ENCODE peak calls at places on chromosomes 3 and 15, in five cellular contexts. R is heart right ventricle, B is brain microvascular endothelial cell, T is esophagus muscularis mucosa, A is heart left ventricle. D is an unnamed sample.

GRCh38 chr15:33243869-33244268 is 49.4 kb upstream of the FMN1 start:
- DNase-seq in A (no peak), B (peak), T (peak), R (no peak), D (no peak)

GRCh38 chr3:25781758-25782594 is 1.3 kb downstream of the NGLY1 start:
- DNase-seq in R (no peak), T (no peak), B (no peak), A (no peak), D (no peak)

GRCh38 chr15:90266061-90266431 is 574 bp downstream of the NGRN start:
- DNase-seq in B (peak), T (no peak), A (peak), R (peak), D (no peak)

GRCh38 chr3:123138819-123139517 is 62.8 kb upstream of the SEC22A start:
- DNase-seq in B (no peak), R (no peak), A (no peak), T (no peak), D (no peak)

GRCh38 chr3:182793663-182794454 is 555 bp downstream of the ATP11B start:
- DNase-seq in T (no peak), R (peak), A (peak), B (peak), D (no peak)

GRCh38 chr3:42013652-42014442 is 51.9 kb upstream of the ULK4 start:
- DNase-seq in R (peak), T (no peak), B (no peak), A (peak), D (no peak)

GRCh38 chr3:86840814-86841213 is 150.1 kb downstream of the VGLL3 start:
- DNase-seq in R (no peak), A (no peak), T (no peak), B (no peak), D (no peak)

GRCh38 chr15:41858756-41859155 is 20.1 kb downstream of the PLA2G4B start:
- DNase-seq in R (no peak), A (no peak), T (no peak), B (no peak), D (no peak)

GRCh38 chr3:56884387-56884786 is 82.6 kb upstream of the ARHGEF3 start:
- DNase-seq in B (no peak), R (no peak), A (no peak), T (no peak), D (no peak)

GRCh38 chr3:156390846-156391245 is 164.1 kb downstream of the SSR3 start:
- DNase-seq in T (no peak), A (no peak), R (no peak), B (no peak), D (no peak)

GRCh38 chr3:127440384-127440783 is 150.1 kb downstream of the TPRA1 start:
- DNase-seq in R (no peak), T (no peak), B (no peak), A (no peak), D (no peak)

GRCh38 chr15:99752556-99752955 is 19.3 kb upstream of the LYSMD4 start:
- DNase-seq in T (no peak), B (no peak), A (no peak), R (no peak), D (no peak)

GRCh38 chr3:43418601-43419272 is 132.4 kb downstream of the SNRK start:
- DNase-seq in T (no peak), R (peak), B (no peak), A (peak), D (no peak)

GRCh38 chr15:63970723-63971426 is 75.4 kb downstream of the DAPK2 start:
- DNase-seq in R (no peak), A (no peak), B (no peak), T (no peak), D (no peak)

GRCh38 chr15:77506311-77507150 is 85.8 kb downstream of the HMG20A start:
- DNase-seq in B (no peak), R (peak), T (no peak), A (peak), D (no peak)

GRCh38 chr3:193095366-193095765 is 145.7 kb upstream of the PLAAT1 start:
- DNase-seq in B (no peak), R (no peak), T (no peak), A (no peak), D (no peak)

GRCh38 chr3:68972358-68972979 is 40.1 kb upstream of the TAFA4 start:
- DNase-seq in B (peak), T (peak), A (peak), R (peak), D (peak)

GRCh38 chr15:55770808-55771207 is 27.9 kb upstream of the PRTG start:
- DNase-seq in R (no peak), B (no peak), T (no peak), A (no peak), D (no peak)

GRCh38 chr3:141292346-141293058 is 60.9 kb downstream of the PXYLP1 start:
- DNase-seq in T (no peak), A (no peak), B (no peak), R (no peak), D (no peak)

GRCh38 chr3:123096701-123097100 is 29.9 kb downstream of the PDIA5 start:
- DNase-seq in R (peak), B (no peak), T (no peak), A (peak), D (no peak)

GRCh38 chr3:141231923-141232861 is 567 bp downstream of the PXYLP1 start:
- DNase-seq in R (no peak), A (no peak), T (peak), B (no peak), D (no peak)

GRCh38 chr3:198113219-198114053 is 153.4 kb downstream of the LMLN start:
- DNase-seq in B (peak), A (no peak), T (no peak), R (no peak), D (no peak)

GRCh38 chr15:40439461-40440299 is 1.1 kb upstream of the BAHD1 start:
- DNase-seq in A (no peak), T (no peak), R (peak), B (peak), D (no peak)

GRCh38 chr15:51093488-51093864 is 1.2 kb downstream of the TNFAIP8L3 start:
- DNase-seq in R (no peak), B (no peak), T (no peak), A (no peak), D (no peak)

GRCh38 chr3:51429138-51429537 is 38.1 kb downstream of the RBM15B start:
- DNase-seq in B (no peak), T (no peak), A (no peak), R (no peak), D (no peak)

GRCh38 chr3:107117922-107118576 is 259.2 kb upstream of the CCDC54 start:
- DNase-seq in R (peak), B (peak), T (no peak), A (peak), D (peak)

GRCh38 chr15:99452728-99453643 is 112.8 kb upstream of the MEF2A start:
- DNase-seq in R (peak), A (peak), T (peak), B (no peak), D (no peak)

GRCh38 chr15:45129651-45130129 is at the start of the genes DUOX1 and DUOXA1:
- DNase-seq in B (no peak), A (peak), T (no peak), R (no peak), D (no peak)

GRCh38 chr3:166688665-166689064 is 691.4 kb downstream of the ZBBX start:
- DNase-seq in A (no peak), T (no peak), B (no peak), R (no peak), D (no peak)

GRCh38 chr15:57527382-57528091 is 64.2 kb upstream of the MYZAP start:
- DNase-seq in R (peak), B (peak), A (peak), T (no peak), D (peak)

GRCh38 chr3:126357299-126358037 is at the start of gene KLF15:
- DNase-seq in R (peak), T (peak), A (peak), B (peak), D (no peak)

GRCh38 chr3:45119824-45120614 is 26.2 kb downstream of the CDCP1 start:
- DNase-seq in R (no peak), A (no peak), B (no peak), T (no peak), D (no peak)

GRCh38 chr3:173138031-173138430 is 3.0 kb downstream of the SPATA16 start:
- DNase-seq in B (no peak), A (no peak), T (no peak), R (no peak), D (no peak)

GRCh38 chr15:39887832-39888231 is 32.2 kb downstream of the GPR176 start:
- DNase-seq in R (no peak), T (no peak), B (peak), A (no peak), D (peak)

GRCh38 chr15:69783211-69783610 is 314.5 kb downstream of the TLE3 start:
- DNase-seq in A (no peak), B (no peak), R (no peak), T (no peak), D (no peak)

GRCh38 chr3:175861916-175862315 is 1002.8 kb downstream of the NAALADL2 start:
- DNase-seq in A (no peak), R (no peak), T (no peak), B (no peak), D (no peak)

GRCh38 chr15:44102675-44103254 is 92.3 kb downstream of the FRMD5 start:
- DNase-seq in A (no peak), R (peak), T (no peak), B (peak), D (peak)

GRCh38 chr3:171679011-171679492 is 131.2 kb downstream of the PLD1 start:
- DNase-seq in T (no peak), B (no peak), A (no peak), R (no peak), D (no peak)

GRCh38 chr3:191235331-191236314 is 36.6 kb downstream of the OSTN start:
- DNase-seq in A (no peak), R (no peak), B (peak), T (no peak), D (no peak)
- H3K4me3 ChIP-seq in A (no peak), R (no peak), B (no peak), T (no peak), D (no peak)

DNA sequence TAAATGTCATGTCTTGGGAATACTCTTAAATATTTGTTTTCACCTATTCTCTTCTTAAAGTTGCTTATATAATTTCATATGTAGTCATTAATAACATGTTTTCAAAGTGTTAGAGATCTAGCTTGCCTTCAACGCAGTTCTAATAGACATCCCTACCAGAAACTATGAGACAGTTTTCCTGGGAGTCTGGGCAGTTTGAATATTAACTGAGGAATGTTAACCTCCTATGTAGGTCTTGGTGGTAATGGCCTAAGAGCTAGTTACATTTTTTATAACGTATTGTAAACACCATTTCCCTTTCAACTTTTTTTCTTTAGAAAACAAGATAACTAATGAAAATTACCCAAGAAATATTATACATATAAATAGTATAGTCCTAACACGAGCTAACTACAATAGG is 328.2 kb downstream of the TIGIT start:
- DNase-seq in R (no peak), B (no peak), T (no peak), A (no peak), D (no peak)
- H3K4me3 ChIP-seq in R (peak), B (no peak), T (no peak), A (no peak), D (no peak)

GRCh38 chr3:112633191-112633590 is 7.8 kb downstream of the CCDC80 start:
- DNase-seq in T (no peak), A (no peak), R (no peak), B (no peak), D (no peak)

GRCh38 chr3:112632596-112632995 is 8.3 kb downstream of the CCDC80 start:
- DNase-seq in A (no peak), T (no peak), B (no peak), R (no peak), D (no peak)

GRCh38 chr3:112635674-112636073 is 5.3 kb downstream of the CCDC80 start:
- DNase-seq in T (no peak), B (peak), A (peak), R (peak), D (peak)

GRCh38 chr3:112633757-112634156 is 7.2 kb downstream of the CCDC80 start:
- DNase-seq in T (no peak), R (no peak), A (no peak), B (no peak), D (no peak)

DNA sequence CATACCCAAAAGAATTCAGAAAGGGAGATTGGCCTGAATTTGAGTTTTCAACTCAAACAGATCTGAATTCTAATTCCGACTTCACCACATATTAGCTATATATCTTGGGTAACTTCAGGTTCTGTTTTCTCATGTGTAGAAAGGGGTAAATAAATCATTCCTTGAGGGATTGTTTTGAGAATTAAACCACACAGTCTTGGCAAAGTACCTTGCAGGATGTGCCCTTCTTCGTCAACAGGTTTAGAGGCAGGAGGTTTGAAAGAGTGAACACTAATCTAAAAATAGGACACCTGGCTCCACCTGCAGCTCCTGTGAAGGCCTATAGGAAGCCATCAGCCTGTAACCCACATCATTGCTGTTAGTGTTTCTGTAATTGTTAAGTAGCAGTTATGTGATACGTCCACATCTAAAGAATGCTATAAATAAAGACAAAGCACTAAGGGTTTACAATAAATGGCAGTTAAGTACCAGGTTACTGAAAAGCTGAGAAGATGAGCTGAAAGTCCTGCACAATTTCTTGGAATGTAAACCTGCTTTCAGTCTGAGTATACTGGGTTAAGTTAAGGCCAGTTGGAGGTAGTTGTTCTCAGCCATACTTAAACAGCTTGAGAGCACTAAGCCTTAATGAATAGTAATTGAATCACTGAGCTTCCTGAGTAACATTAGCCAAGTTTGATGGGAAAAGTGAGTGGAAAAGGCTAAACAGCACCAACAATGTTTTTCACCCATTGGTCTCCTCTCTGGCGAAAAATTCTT is 6.0 kb downstream of the CCDC80 start:
- DNase-seq in B (no peak), A (no peak), T (no peak), R (no peak), D (no peak)
- H3K4me3 ChIP-seq in B (peak), A (peak), T (peak), R (peak), D (peak)

GRCh38 chr3:101674518-101674917 is 2.4 kb downstream of the ZBTB11 start:
- DNase-seq in A (no peak), B (no peak), T (no peak), R (no peak), D (no peak)
- H3K4me3 ChIP-seq in A (no peak), B (no peak), T (no peak), R (no peak), D (no peak)

DNA sequence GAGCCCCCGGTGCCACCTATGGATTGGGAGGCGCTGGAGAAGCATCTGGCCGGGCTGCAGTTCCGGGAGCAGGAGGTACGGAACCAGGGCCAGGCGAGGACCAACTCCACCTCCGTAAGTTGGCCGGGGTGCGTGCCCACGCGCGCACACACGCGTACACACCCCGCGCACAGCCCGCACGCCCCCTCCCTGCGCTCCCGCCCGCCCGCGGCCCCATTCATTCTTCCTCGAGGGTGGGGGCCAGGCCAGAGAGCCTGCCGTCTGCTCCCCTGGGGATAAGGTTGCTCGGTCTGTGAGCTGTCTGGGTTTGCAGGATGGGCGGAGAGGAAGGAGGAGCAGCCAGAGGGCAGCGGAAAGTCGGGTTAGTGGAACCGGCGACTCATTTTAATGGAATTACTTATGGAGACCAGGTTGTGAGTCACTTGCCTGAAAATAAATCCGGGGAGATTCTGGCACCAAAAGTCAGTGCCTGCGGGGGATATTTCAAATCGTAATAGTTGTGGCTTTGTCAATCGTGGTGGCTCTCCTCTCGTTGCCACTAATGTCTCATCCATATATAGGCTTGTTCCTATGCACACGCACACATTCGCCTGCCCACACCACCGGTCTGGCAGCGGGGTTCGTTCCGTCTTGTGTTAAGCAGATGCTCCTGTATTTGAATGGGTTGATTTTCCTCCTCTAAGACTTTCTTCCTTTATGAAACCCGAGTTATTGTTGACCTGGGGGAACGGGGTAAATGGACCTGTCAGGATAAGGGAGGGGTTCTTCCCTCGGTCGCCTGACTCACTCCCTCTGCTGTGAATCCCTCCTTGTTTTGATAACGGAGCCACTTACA is 223.4 kb upstream of the IL12A start:
- DNase-seq in B (peak), T (no peak), R (peak), A (peak), D (peak)
- H3K4me3 ChIP-seq in B (peak), T (peak), R (peak), A (peak), D (peak)

DNA sequence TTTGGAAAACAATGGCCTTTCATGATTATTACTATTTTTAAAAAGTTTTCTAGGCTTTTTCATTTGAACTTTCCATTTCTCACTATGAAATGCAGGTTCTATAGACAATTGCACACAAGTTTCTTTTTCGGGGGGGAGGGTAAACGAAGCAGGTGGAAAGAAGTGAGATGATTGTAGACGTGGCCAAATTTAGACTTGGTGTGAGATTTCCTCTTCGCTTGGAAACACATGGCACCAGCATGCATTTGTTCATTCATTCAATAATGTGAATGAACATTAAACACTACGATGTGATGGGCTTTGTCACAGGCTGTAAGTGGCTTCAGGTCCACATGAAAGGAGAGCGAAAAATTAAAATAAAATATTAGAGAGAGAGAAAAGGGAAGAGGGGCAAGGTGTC is 35.9 kb downstream of the GAP43 start:
- DNase-seq in B (no peak), T (no peak), R (no peak), A (no peak), D (no peak)
- H3K4me3 ChIP-seq in B (peak), T (peak), R (peak), A (peak), D (no peak)

GRCh38 chr15:74129411-74130088 is 836 bp upstream of the ISLR2 start:
- DNase-seq in T (no peak), B (no peak), A (no peak), R (no peak), D (no peak)
- H3K4me3 ChIP-seq in T (peak), B (peak), A (peak), R (peak), D (peak)

D was measured in AG09309.